ENCODE peak calls at places on chromosomes 3 and 15, in four cellular contexts. D is A549, J is GM12878, P is K562. W is an unnamed sample.

GRCh38 chr3:22176911-22177310 is 425.9 kb upstream of the ZNF385D start:
- DNase-seq in P (no peak), J (no peak), D (no peak), W (no peak)

GRCh38 chr15:95995375-95996168 is 334.9 kb upstream of the NR2F2 start:
- DNase-seq in J (no peak), D (no peak), P (no peak), W (peak; percentile 47)

GRCh38 chr3:78644847-78645246 is 1123.0 kb downstream of the ROBO1 start:
- DNase-seq in P (no peak), J (no peak), D (no peak), W (no peak)

GRCh38 chr15:28975766-28976179 is 90.0 kb downstream of the APBA2 start:
- DNase-seq in P (peak; percentile 79), D (peak; percentile 69), J (no peak), W (peak; percentile 55)

GRCh38 chr15:37007301-37007700 is 93.0 kb downstream of the MEIS2 start:
- DNase-seq in D (no peak), J (no peak), P (no peak), W (no peak)

GRCh38 chr15:56765252-56765651 is 31.9 kb upstream of the ZNF280D start:
- DNase-seq in D (no peak), P (no peak), J (no peak), W (peak; percentile 80)

GRCh38 chr3:112351823-112352222 is 18.9 kb downstream of the CD200 start:
- DNase-seq in J (no peak), P (no peak), D (no peak), W (no peak)

GRCh38 chr15:32117122-32117521 is 86.8 kb downstream of the CHRNA7 start:
- DNase-seq in J (no peak), D (no peak), P (no peak), W (no peak)

GRCh38 chr3:168865022-168865551 is 769.4 kb upstream of the GOLIM4 start:
- DNase-seq in J (no peak), P (no peak), D (peak; percentile 6), W (peak; percentile 48)

GRCh38 chr15:77867266-77868047 is 210.1 kb downstream of the TBC1D2B start:
- DNase-seq in D (no peak), J (no peak), P (no peak), W (no peak)

GRCh38 chr15:31004220-31004733 is 12.8 kb upstream of the MTMR10 start:
- DNase-seq in J (peak; percentile 99), D (no peak), P (no peak), W (no peak)

DNA sequence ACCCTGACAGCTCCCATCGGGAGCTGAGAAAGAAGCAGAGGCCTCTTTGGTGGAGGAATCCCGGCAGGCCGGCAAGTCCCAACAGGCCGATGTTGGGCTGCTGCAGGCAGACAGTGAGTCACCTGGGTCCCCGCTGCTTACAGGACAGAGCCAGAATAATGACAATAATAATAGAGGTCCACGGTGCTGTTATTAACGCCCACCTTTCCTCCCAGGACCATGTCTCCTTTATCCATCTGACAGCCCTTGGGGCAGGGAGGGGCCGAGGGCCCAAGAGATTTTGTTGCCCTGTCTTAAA is 29.3 kb upstream of the MAGEF1 start:
- DNase-seq in D (no peak), P (no peak), J (no peak), W (no peak)
- TF ChIP-seq ELK1 in D (no peak), P (no peak), J (no peak), W (no peak)

GRCh38 chr15:40594429-40594836 is 384 bp downstream of the KNL1 start:
- DNase-seq in D (peak; percentile 58), J (peak; percentile 40), P (peak; percentile 59), W (peak; percentile 16)
- TF ChIP-seq ELK1 in D (no peak), J (no peak), P (no peak), W (no peak)

GRCh38 chr15:47466357-47466756 is 250.9 kb upstream of the SEMA6D start:
- DNase-seq in D (no peak), P (no peak), J (no peak), W (peak; percentile 90)
- TF ChIP-seq ELK1 in D (no peak), P (no peak), J (no peak), W (no peak)

DNA sequence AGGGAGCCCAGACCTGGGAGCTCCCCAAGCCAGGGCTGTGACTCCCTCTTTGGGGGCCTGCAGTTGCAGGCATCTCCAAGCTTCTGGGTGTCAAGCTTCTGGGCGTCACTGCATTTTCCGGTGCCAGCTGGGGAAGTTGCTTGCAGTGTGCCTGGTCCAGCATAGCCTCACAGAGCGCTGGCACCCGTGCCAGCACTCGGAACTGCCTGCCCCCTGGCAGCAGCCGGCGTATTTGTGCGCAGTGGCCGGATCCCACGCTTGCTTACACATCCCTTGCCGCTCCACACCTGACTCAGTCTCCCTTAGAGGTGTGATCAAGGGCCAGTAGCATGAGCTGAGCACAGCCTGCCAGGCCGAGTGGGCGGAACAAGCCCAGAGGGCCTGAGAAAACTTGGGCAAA is 37.0 kb downstream of the COMMD2 start:
- DNase-seq in J (no peak), P (no peak), D (no peak), W (no peak)
- TF ChIP-seq ELK1 in J (no peak), P (no peak), D (no peak), W (no peak)

DNA sequence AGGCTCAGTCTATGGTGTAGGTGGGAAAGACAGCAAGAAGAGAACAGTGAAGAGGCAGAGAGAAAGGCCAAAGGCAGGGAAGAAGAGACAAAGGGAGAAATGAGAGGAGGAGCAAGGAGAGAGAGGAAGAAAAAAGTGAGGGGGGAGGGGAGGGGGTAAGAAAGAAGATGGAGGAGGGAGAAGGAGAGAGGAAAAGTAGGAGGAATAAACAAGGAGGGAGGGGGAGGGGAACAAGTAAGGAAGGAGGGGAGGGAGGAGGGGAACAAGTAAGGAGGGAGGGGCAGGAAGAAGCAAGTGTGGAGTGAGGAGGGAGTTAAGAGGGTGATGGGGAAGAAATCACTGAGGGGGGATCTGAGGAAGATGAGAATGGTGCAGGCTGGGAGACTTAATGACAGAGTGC is 45.5 kb upstream of the FGD5 start:
- DNase-seq in D (no peak), P (no peak), J (no peak), W (no peak)
- TF ChIP-seq ELK1 in D (no peak), P (no peak), J (no peak), W (no peak)

DNA sequence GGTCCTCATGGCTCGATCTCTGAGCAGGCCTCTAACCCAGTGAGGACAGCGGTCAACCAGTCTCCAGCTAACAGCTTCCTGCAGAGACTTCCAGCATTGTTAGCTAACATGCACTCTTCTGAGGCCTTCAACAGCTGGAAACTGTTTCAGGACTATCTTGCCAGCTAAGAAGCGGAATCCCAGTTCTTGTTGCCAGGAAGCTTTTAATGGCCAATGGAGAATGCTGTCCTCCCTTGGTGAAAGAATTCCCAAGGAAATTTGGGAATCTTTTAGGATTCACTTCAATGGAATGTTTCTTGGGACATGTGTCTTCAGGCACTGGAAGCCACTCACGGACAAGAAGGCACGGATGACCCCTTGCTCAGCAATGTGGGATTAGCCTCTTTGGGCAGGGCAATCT is 91.7 kb downstream of the CEMIP start:
- DNase-seq in J (no peak), D (no peak), P (no peak), W (no peak)
- TF ChIP-seq ELK1 in J (no peak), D (no peak), P (no peak), W (no peak)

DNA sequence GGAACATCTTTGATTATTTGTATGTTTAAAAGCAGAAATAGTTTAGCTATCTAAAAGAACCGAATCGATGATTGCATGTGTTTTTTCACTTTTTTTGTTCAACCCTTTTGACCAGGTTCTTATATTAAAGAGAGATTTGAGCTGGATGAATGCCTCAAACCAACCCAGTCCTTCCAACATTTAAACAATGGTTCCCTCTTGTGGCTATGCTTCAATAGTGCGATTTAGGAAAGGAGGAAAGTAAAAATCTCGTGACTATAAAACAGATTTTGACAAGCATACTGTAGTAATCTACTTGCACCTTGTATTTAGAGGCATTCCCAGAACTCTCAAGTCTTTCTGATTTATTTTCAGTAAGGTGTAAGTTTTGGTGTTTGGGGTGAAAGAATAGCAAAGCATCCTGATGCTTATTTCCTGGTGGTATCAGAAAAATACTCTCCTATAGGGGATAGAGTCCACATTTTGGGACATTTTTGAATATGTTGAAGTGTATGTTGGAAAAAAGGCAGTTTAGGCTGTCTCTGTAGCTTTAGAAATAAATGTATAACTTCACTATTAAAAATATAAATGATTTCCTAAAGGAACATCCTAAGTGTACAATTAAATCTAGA is 159.6 kb upstream of the KCNH8 start:
- DNase-seq in J (no peak), P (no peak), D (peak; percentile 38), W (no peak)
- TF ChIP-seq ELK1 in J (no peak), P (no peak), D (no peak), W (no peak)

GRCh38 chr3:61638721-61639120 is 77.3 kb downstream of the PTPRG start:
- DNase-seq in P (no peak), J (no peak), D (no peak), W (peak; percentile 54)
- TF ChIP-seq ELK1 in P (no peak), J (no peak), D (no peak), W (no peak)